ENCODE peak calls at places on chromosomes 11 and 22, in five cellular contexts. T is stimulated activated CD8-positive, alpha-beta memory T cell treated with anti-CD3 and anti-CD28 coated beads, Interleukin-15, amount 100 ng/mL, for 48 hours; R is stimulated activated CD4-positive, alpha-beta T cell treated with anti-CD3 and anti-CD28 coated beads, Interleukin-4, amount 100 ng/mL, for 48 hours; C is iris pigment epithelial cell; B is AML-193. Z is an unnamed sample.

GRCh38 chr11:101863361-101863760 is 51.4 kb upstream of the CEP126 start:
- DNase-seq in T (no peak), R (no peak), B (no peak), C (peak; percentile 49), Z (peak; percentile 76)

GRCh38 chr11:69792611-69793010 is 17.5 kb upstream of the FGF4 start:
- DNase-seq in T (no peak), C (no peak), B (no peak), R (no peak), Z (no peak)

GRCh38 chr22:26066534-26066933 is 102.7 kb upstream of the SEZ6L start:
- DNase-seq in R (no peak), C (no peak), B (no peak), T (no peak), Z (no peak)

GRCh38 chr11:33864479-33864878 is 27.4 kb downstream of the LMO2 start:
- DNase-seq in R (no peak), B (no peak), T (no peak), C (no peak), Z (no peak)

GRCh38 chr11:84901986-84902385 is 725.2 kb downstream of the DLG2 start:
- DNase-seq in B (no peak), R (no peak), C (peak; percentile 59), T (no peak), Z (no peak)

GRCh38 chr11:122155765-122156527 is 39.9 kb upstream of the BLID start:
- DNase-seq in C (no peak), R (no peak), B (no peak), T (no peak), Z (no peak)

GRCh38 chr22:36461665-36462474 is 19.6 kb downstream of the TXN2 start:
- DNase-seq in C (peak; percentile 81), R (no peak), B (no peak), T (no peak), Z (peak; percentile 67)

GRCh38 chr11:33808228-33808828 is 34.0 kb upstream of the FBXO3 start:
- DNase-seq in T (peak; percentile 58), C (peak; percentile 73), B (peak; percentile 58), R (peak; percentile 75), Z (peak; percentile 83)

GRCh38 chr11:64533501-64533900 is 57.5 kb upstream of the SLC22A12 start:
- DNase-seq in B (no peak), R (no peak), T (no peak), C (no peak), Z (no peak)

GRCh38 chr11:46051102-46051501 is 70.2 kb downstream of the PHF21A start:
- DNase-seq in R (no peak), T (no peak), C (no peak), B (no peak), Z (no peak)

GRCh38 chr11:88596786-88597185 is 259.2 kb upstream of the CTSC start:
- DNase-seq in B (no peak), C (peak; percentile 1), R (no peak), T (no peak), Z (no peak)

GRCh38 chr11:47378011-47378835 is at the start of gene SPI1:
- DNase-seq in T (no peak), B (peak; percentile 86), R (no peak), C (no peak), Z (no peak)

GRCh38 chr11:63687845-63688244 is 6.5 kb downstream of the RTN3 start:
- DNase-seq in C (no peak), B (no peak), R (no peak), T (no peak), Z (no peak)

GRCh38 chr11:61370349-61371005 is 8.3 kb downstream of the TMEM138 start:
- DNase-seq in T (no peak), R (no peak), B (no peak), C (no peak), Z (no peak)

GRCh38 chr22:22720724-22721261 is 76.4 kb downstream of the GGTLC2 start:
- DNase-seq in B (no peak), T (no peak), R (no peak), C (peak; percentile 31), Z (no peak)

GRCh38 chr11:31803813-31804438 is 7.2 kb downstream of the PAX6 start:
- DNase-seq in T (no peak), B (peak; percentile 3), C (no peak), R (no peak), Z (no peak)